ENCODE peak calls at places on chromosomes 7 and 10, in four cellular contexts. One of them, this sample, is unnamed.

GRCh38 chr7:135919071-135919841 is 57.9 kb downstream of the MTPN start:
- DNase-seq in adrenal gland: no peak
- DNase-seq in body of pancreas: no peak
- DNase-seq in heart right ventricle: no peak
- DNase-seq in this sample: no peak

GRCh38 chr7:155282671-155283070 is 15.0 kb upstream of the INSIG1 start:
- DNase-seq in heart right ventricle: peak
- DNase-seq in body of pancreas: no peak
- DNase-seq in adrenal gland: peak
- DNase-seq in this sample: no peak

GRCh38 chr10:116120688-116121087 is 152.3 kb downstream of the GFRA1 start:
- DNase-seq in heart right ventricle: no peak
- DNase-seq in adrenal gland: no peak
- DNase-seq in body of pancreas: no peak
- DNase-seq in this sample: no peak

GRCh38 chr7:102934267-102934666 is 21.5 kb downstream of the LRRC17 start:
- DNase-seq in adrenal gland: no peak
- DNase-seq in heart right ventricle: no peak
- DNase-seq in body of pancreas: no peak
- DNase-seq in this sample: no peak

GRCh38 chr7:109616551-109617069 is 1046.9 kb downstream of the DNAJB9 start:
- DNase-seq in adrenal gland: no peak
- DNase-seq in heart right ventricle: no peak
- DNase-seq in body of pancreas: no peak
- DNase-seq in this sample: no peak

GRCh38 chr7:92834661-92835139 is 1.7 kb downstream of the CDK6 start:
- DNase-seq in adrenal gland: peak
- DNase-seq in heart right ventricle: peak
- DNase-seq in body of pancreas: peak
- DNase-seq in this sample: no peak

GRCh38 chr10:3294919-3295318 is 122.3 kb upstream of the PITRM1 start:
- DNase-seq in adrenal gland: no peak
- DNase-seq in body of pancreas: no peak
- DNase-seq in heart right ventricle: no peak
- DNase-seq in this sample: no peak

GRCh38 chr7:112395411-112395810 is 54.8 kb upstream of the IFRD1 start:
- DNase-seq in adrenal gland: no peak
- DNase-seq in body of pancreas: no peak
- DNase-seq in heart right ventricle: no peak
- DNase-seq in this sample: no peak

GRCh38 chr7:68441610-68442009 is 1156.7 kb upstream of the AUTS2 start:
- DNase-seq in adrenal gland: no peak
- DNase-seq in body of pancreas: no peak
- DNase-seq in heart right ventricle: no peak
- DNase-seq in this sample: no peak

GRCh38 chr7:94133460-94133859 is 129.3 kb upstream of the BET1 start:
- DNase-seq in body of pancreas: no peak
- DNase-seq in adrenal gland: no peak
- DNase-seq in heart right ventricle: no peak
- DNase-seq in this sample: no peak

GRCh38 chr7:99499356-99499712 is 747 bp downstream of the ZNF394 start:
- DNase-seq in adrenal gland: no peak
- DNase-seq in heart right ventricle: no peak
- DNase-seq in body of pancreas: no peak
- DNase-seq in this sample: no peak

GRCh38 chr10:89615824-89616223 is 29.2 kb downstream of the PANK1 start:
- DNase-seq in heart right ventricle: no peak
- DNase-seq in adrenal gland: no peak
- DNase-seq in body of pancreas: no peak
- DNase-seq in this sample: no peak

GRCh38 chr10:98374176-98374969 is 40.6 kb downstream of the PYROXD2 start:
- DNase-seq in adrenal gland: no peak
- DNase-seq in body of pancreas: no peak
- DNase-seq in heart right ventricle: no peak
- DNase-seq in this sample: no peak
- H3K27ac ChIP-seq in adrenal gland: no peak
- H3K27ac ChIP-seq in body of pancreas: no peak
- H3K27ac ChIP-seq in heart right ventricle: no peak
- H3K27ac ChIP-seq in this sample: no peak

DNA sequence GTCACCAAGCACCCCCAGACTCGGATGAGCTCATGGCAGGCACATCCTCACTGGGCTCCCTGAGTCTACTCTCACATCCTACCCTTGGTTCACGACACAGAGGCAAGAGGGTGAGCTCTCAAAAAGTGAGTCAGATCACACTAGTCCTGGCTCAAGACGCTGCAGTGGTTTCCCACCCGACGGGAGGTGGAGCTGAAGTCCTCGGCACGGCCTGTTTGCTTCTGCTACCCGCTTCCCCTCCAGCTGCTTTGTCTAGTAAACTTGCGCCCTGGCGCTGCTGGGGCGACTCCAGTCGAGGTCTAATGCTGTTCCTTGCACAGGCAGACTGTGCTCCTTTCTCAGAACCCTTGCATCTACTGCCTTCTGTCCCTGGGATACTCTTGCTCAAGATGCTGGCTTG is 13.5 kb upstream of the SFMBT2 start:
- DNase-seq in heart right ventricle: no peak
- DNase-seq in body of pancreas: no peak
- DNase-seq in adrenal gland: no peak
- DNase-seq in this sample: no peak
- H3K27ac ChIP-seq in heart right ventricle: no peak
- H3K27ac ChIP-seq in body of pancreas: no peak
- H3K27ac ChIP-seq in adrenal gland: no peak
- H3K27ac ChIP-seq in this sample: no peak

GRCh38 chr7:71236488-71237179 is 104.7 kb downstream of the GALNT17 start:
- DNase-seq in heart right ventricle: no peak
- DNase-seq in body of pancreas: no peak
- DNase-seq in adrenal gland: peak
- DNase-seq in this sample: no peak
- H3K27ac ChIP-seq in heart right ventricle: peak
- H3K27ac ChIP-seq in body of pancreas: no peak
- H3K27ac ChIP-seq in adrenal gland: peak
- H3K27ac ChIP-seq in this sample: no peak

GRCh38 chr7:44995555-44996493 is 4.2 kb upstream of the CCM2 start:
- DNase-seq in adrenal gland: no peak
- DNase-seq in heart right ventricle: no peak
- DNase-seq in body of pancreas: no peak
- DNase-seq in this sample: no peak

GRCh38 chr7:45001138-45001694 is 1.2 kb downstream of the CCM2 start:
- DNase-seq in adrenal gland: peak
- DNase-seq in heart right ventricle: no peak
- DNase-seq in body of pancreas: peak
- DNase-seq in this sample: no peak

GRCh38 chr7:44999245-45000095 is 531 bp upstream of the CCM2 start:
- DNase-seq in adrenal gland: peak
- DNase-seq in body of pancreas: peak
- DNase-seq in heart right ventricle: peak
- DNase-seq in this sample: peak

GRCh38 chr7:45000096-45001032 is at the start of gene CCM2:
- DNase-seq in adrenal gland: peak
- DNase-seq in heart right ventricle: peak
- DNase-seq in body of pancreas: peak
- DNase-seq in this sample: no peak

DNA sequence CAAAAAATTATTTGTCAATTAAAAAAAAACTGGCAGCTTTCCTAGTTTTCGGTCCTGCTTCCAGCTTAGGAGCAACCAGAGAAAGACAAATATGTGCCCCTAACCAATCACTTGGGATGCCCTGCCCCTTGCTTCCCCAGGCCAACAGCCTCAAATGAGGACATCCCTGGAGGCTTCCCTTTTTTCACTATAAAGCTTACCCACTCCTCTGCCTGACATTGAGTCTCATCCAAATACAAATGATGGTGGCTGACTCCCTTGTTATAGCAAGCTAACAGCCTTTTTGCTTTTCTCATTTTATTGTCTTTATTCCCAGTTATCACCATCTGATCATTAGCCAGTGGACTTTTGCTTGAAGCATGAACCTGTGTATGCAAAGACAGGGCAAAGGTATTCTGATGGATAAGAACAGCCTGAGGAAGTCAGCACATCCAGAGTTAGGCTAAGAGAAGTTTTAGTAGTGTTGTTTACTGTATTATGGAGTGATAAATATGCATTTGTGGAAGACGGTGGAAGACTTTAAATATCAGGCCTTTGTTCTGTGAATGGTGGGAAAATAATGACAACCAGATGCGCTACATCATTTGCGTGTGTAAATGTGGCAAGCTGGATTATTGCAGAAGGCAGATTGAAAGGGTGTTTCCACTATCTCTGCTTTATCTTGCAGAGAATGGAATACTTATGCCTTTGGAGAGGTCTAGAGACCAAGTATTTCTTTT is 1.7 kb upstream of the CCM2 start:
- DNase-seq in adrenal gland: no peak
- DNase-seq in body of pancreas: no peak
- DNase-seq in heart right ventricle: no peak
- DNase-seq in this sample: no peak
- H3K27ac ChIP-seq in adrenal gland: peak
- H3K27ac ChIP-seq in body of pancreas: no peak
- H3K27ac ChIP-seq in heart right ventricle: peak
- H3K27ac ChIP-seq in this sample: no peak

DNA sequence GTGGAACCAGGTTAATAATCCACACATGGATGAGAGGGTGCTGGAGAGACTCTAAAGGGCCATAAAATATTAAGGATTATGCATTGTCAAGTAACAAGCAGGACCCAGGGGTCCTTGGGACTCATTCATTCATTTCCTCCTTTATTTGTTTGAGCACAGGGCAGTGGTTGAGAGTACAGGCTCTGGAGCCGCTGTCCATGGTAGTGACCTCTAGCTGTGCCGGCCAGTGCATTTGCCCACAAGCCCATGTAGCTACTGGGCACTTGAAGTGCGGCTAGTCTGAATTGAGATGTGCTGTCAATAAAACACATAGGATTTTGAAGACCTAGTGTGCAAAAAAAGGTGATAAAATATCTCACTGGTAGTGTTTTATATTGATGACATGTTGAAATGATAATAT is 137.6 kb downstream of the C10orf105 start:
- DNase-seq in heart right ventricle: peak
- DNase-seq in body of pancreas: no peak
- DNase-seq in adrenal gland: peak
- DNase-seq in this sample: no peak
- H3K27ac ChIP-seq in heart right ventricle: no peak
- H3K27ac ChIP-seq in body of pancreas: no peak
- H3K27ac ChIP-seq in adrenal gland: no peak
- H3K27ac ChIP-seq in this sample: peak

DNA sequence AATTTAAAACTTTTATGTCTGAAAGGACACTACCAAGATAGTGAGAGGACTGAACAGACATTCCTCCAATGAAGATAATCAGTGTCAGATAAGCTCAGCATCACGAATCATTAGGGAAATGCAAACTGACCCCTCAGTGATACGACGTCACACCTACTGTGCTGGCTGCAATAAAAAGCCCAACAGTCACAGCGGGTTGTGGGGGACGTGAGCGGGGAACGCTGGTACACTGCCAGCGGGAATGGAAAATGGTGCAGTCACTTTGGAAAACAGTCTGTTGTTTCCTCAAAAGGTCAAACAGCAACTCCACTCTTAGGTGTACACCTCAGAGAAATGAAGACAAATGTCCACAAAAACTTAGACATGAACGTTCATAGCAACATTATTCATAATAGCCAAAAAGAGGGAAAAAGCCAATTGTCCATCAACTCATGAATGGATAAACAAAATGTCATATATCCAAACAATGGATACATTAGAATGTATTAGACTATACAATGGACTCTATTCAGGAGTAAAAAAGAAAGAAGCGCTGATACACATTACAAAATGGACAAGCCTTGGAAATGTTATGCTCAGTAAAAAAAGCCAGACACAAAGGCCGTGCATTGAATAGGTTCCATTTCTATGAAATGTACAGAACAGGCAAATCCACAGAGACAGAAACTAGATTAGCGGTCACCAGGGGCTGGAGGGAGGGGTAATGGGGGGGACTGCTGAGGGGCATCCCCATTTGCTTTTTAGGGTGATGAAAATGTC is 2.4 kb upstream of the ECHS1 start:
- DNase-seq in adrenal gland: no peak
- DNase-seq in heart right ventricle: no peak
- DNase-seq in body of pancreas: no peak
- DNase-seq in this sample: no peak
- H3K27ac ChIP-seq in adrenal gland: no peak
- H3K27ac ChIP-seq in heart right ventricle: no peak
- H3K27ac ChIP-seq in body of pancreas: no peak
- H3K27ac ChIP-seq in this sample: peak

DNA sequence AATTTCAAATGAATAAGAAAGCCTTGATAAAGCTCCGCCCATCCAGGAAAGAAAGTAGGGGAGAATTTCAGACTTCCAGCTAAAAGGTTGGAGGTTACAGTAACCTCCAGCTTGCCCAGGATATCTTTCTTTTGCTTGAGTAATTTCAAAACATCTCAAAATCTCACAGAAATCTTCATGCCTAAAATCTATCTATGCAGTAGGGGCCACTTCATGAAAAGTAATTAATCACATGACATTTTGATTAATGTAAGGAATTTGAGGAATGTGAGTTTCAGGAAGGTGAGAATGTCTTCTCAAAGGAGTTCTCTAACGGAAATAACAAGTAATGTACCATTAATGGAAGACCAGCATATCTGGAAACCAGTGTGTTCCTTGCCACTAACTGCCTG is 24.3 kb downstream of the TRIL start:
- DNase-seq in heart right ventricle: no peak
- DNase-seq in body of pancreas: no peak
- DNase-seq in adrenal gland: no peak
- DNase-seq in this sample: no peak
- H3K27ac ChIP-seq in heart right ventricle: no peak
- H3K27ac ChIP-seq in body of pancreas: no peak
- H3K27ac ChIP-seq in adrenal gland: no peak
- H3K27ac ChIP-seq in this sample: no peak

DNA sequence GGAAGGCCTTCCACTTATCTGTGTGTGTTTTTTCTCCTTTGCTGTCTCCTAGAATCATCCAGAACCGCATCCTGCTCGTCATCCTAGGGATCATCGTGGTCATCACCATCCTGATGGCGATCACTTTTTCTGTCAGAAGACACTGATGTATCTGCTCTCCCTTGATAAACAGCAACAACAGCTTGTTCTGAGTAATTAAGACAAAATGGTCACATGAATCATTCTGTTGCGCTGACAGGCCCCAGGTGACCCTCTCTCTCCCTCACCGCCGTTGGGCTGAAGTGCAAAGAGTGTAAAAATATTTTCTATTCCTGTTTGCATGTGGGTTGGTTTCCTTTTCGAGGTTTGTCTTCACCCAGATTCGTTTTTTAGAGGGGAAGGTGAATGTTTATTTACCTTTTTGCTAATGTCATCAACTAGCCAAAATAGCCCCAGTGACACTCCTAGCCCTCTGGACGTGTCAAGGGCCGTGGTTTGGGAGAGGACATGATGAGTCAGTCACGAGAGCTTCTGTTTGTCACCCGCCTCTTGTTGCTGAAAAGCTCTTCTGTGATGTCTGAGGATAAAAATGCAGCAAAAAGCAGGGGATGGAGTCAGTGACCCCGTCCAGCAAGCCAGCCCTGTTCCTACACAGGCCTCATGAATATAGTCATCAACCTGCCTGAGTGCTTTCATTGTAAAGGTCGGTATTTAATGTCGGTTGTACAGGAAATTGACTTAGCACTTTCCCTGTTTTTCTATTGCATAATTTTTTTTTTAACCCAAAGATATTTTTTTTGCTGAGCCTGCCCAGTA is 134.6 kb upstream of the TCF7L2 start:
- DNase-seq in heart right ventricle: no peak
- DNase-seq in body of pancreas: no peak
- DNase-seq in adrenal gland: peak
- DNase-seq in this sample: no peak
- H3K27ac ChIP-seq in heart right ventricle: no peak
- H3K27ac ChIP-seq in body of pancreas: no peak
- H3K27ac ChIP-seq in adrenal gland: no peak
- H3K27ac ChIP-seq in this sample: no peak